ENCODE peak calls at places on chromosomes 13 and 19, in four cellular contexts. T, C, K and J are unnamed samples.

GRCh38 chr19:3968556-3969434 is 2.1 kb downstream of the DAPK3 start:
- DNase-seq in T (peak), C (peak), K (no peak), J (peak)

GRCh38 chr19:12000152-12000981 is 35.1 kb downstream of the ZNF433 start:
- DNase-seq in C (no peak), K (no peak), T (no peak), J (no peak)

GRCh38 chr13:114222461-114222968 is 12.2 kb upstream of the CDC16 start:
- DNase-seq in C (no peak), K (no peak), T (peak), J (no peak)

GRCh38 chr19:18833849-18834643 is 2.3 kb downstream of the UPF1 start:
- DNase-seq in K (no peak), T (no peak), C (peak), J (no peak)

GRCh38 chr19:39966617-39967016 is 4.3 kb upstream of the PSMC4 start:
- DNase-seq in K (no peak), C (no peak), T (no peak), J (no peak)

GRCh38 chr13:20053016-20053415 is 94.5 kb downstream of the ZMYM2 start:
- DNase-seq in C (no peak), T (no peak), K (no peak), J (no peak)

GRCh38 chr19:44779150-44779549 is 1.5 kb downstream of the CBLC start:
- DNase-seq in T (no peak), K (no peak), C (no peak), J (no peak)

GRCh38 chr19:46107371-46107770 is 17.1 kb downstream of the IGFL3 start:
- DNase-seq in T (no peak), C (no peak), K (no peak), J (no peak)

GRCh38 chr13:49494645-49495044 is 1.1 kb upstream of the PHF11 start:
- DNase-seq in C (no peak), K (no peak), T (no peak), J (no peak)

GRCh38 chr19:15154002-15154612 is 46.7 kb downstream of the NOTCH3 start:
- DNase-seq in K (peak), C (peak), T (no peak), J (no peak)

GRCh38 chr19:40523322-40524047 is 53.2 kb upstream of the SHKBP1 start:
- DNase-seq in T (peak), K (peak), C (peak), J (no peak)

GRCh38 chr13:48448963-48449614 is 36.2 kb upstream of the LPAR6 start:
- DNase-seq in T (no peak), K (no peak), C (no peak), J (no peak)

GRCh38 chr19:49855277-49855675 is 4.3 kb downstream of the PTOV1 start:
- DNase-seq in K (no peak), T (no peak), C (no peak), J (no peak)

GRCh38 chr19:39307233-39307821 is 11.1 kb downstream of the IFNL1 start:
- DNase-seq in T (no peak), C (no peak), K (no peak), J (no peak)

GRCh38 chr19:32676186-32676894 is 692 bp downstream of the RGS9BP start:
- DNase-seq in K (no peak), C (peak), T (no peak), J (no peak)

GRCh38 chr13:35346494-35346893 is 130.0 kb downstream of the MAB21L1 start:
- DNase-seq in C (no peak), K (no peak), T (no peak), J (no peak)

GRCh38 chr19:14150041-14150769 is 13.8 kb upstream of the ASF1B start:
- DNase-seq in T (no peak), C (no peak), K (no peak), J (no peak)

GRCh38 chr19:42198676-42199439 is 18.6 kb downstream of the DEDD2 start:
- DNase-seq in C (no peak), T (no peak), K (no peak), J (no peak)

GRCh38 chr19:36686365-36687213 is 823 bp upstream of the ZNF567 start:
- DNase-seq in C (no peak), T (no peak), K (no peak), J (no peak)

GRCh38 chr13:41668130-41668757 is 210.9 kb downstream of the RGCC start:
- DNase-seq in K (no peak), C (peak), T (peak), J (peak)

GRCh38 chr13:110121312-110122083 is 185.5 kb downstream of the COL4A1 start:
- DNase-seq in C (no peak), T (no peak), K (no peak), J (no peak)

GRCh38 chr13:28136916-28137315 is 1.4 kb upstream of the PAN3 start:
- DNase-seq in T (no peak), C (no peak), K (no peak), J (no peak)

GRCh38 chr13:91248249-91248648 is 99.2 kb upstream of the MIR17HG start:
- DNase-seq in T (no peak), K (no peak), C (no peak), J (no peak)

GRCh38 chr19:35780717-35781116 is 5.4 kb downstream of the ARHGAP33 start:
- DNase-seq in T (no peak), C (no peak), K (no peak), J (no peak)

GRCh38 chr13:20144141-20144850 is 16.6 kb downstream of the GJA3 start:
- DNase-seq in K (no peak), C (no peak), T (no peak), J (peak)

GRCh38 chr13:105847532-105848295 is 687.7 kb downstream of the EFNB2 start:
- DNase-seq in K (no peak), C (no peak), T (no peak), J (no peak)

GRCh38 chr19:13920940-13921744 is 15.1 kb downstream of the CC2D1A start:
- DNase-seq in C (no peak), K (no peak), T (no peak), J (no peak)

GRCh38 chr19:1910169-1910568 is 5.0 kb downstream of the ADAT3 start:
- DNase-seq in T (no peak), K (no peak), C (no peak), J (no peak)

GRCh38 chr13:87123987-87124784 is 547.0 kb upstream of the SLITRK5 start:
- DNase-seq in C (no peak), K (no peak), T (no peak), J (no peak)

GRCh38 chr13:28012383-28012782 is 23.9 kb upstream of the URAD start:
- DNase-seq in K (no peak), T (no peak), C (no peak), J (no peak)

GRCh38 chr13:20125129-20125782 is 35.6 kb downstream of the GJA3 start:
- DNase-seq in K (no peak), C (no peak), T (no peak), J (no peak)